ENCODE peak calls at places on chromosomes 16 and 17, in five cellular contexts. C is uterus, S is right lobe of liver, K is left lung, D is fibroblast of lung. J is an unnamed sample.

GRCh38 chr16:2470603-2471015 is 488 bp upstream of the NTN3 start:
- DNase-seq in C (no peak), S (no peak), K (no peak), D (no peak), J (no peak)

GRCh38 chr17:45293413-45294211 is 23.2 kb downstream of the MAP3K14 start:
- DNase-seq in C (peak; percentile 93), S (peak; percentile 74), K (peak; percentile 85), D (peak; percentile 92), J (peak; percentile 90)

GRCh38 chr16:2716101-2716885 is 3.7 kb downstream of the PRSS27 start:
- DNase-seq in C (no peak), S (peak; percentile 14), K (no peak), D (no peak), J (no peak)

GRCh38 chr16:76614255-76614654 is 337.1 kb downstream of the CNTNAP4 start:
- DNase-seq in C (no peak), S (no peak), K (no peak), D (no peak), J (no peak)

GRCh38 chr16:65572156-65572555 is 450.3 kb upstream of the CDH11 start:
- DNase-seq in C (no peak), S (no peak), K (no peak), D (peak; percentile 92), J (no peak)

GRCh38 chr17:2904135-2904534 is 107.9 kb downstream of the RAP1GAP2 start:
- DNase-seq in C (no peak), S (no peak), K (no peak), D (peak; percentile 34), J (no peak)

GRCh38 chr16:89853306-89853993 is 19.9 kb upstream of the TCF25 start:
- DNase-seq in C (no peak), S (no peak), K (no peak), D (no peak), J (no peak)

GRCh38 chr16:79339863-79340262 is 260.7 kb downstream of the MAF start:
- DNase-seq in C (no peak), S (no peak), K (no peak), D (no peak), J (peak; percentile 12)

GRCh38 chr17:4182043-4182442 is 39.0 kb downstream of the CYB5D2 start:
- DNase-seq in C (no peak), S (no peak), K (no peak), D (no peak), J (no peak)

GRCh38 chr17:40980594-40980993 is 3.5 kb downstream of the KRT40 start:
- DNase-seq in C (no peak), S (no peak), K (no peak), D (peak; percentile 53), J (no peak)

GRCh38 chr17:1181769-1182137 is 2.0 kb upstream of the ABR start:
- DNase-seq in C (no peak), S (no peak), K (no peak), D (peak; percentile 42), J (no peak)
- H3K4me3 ChIP-seq in C (no peak overlapping the region), S (no peak overlapping the region), K (no peak overlapping the region), D (no peak overlapping the region), J (no peak overlapping the region)

GRCh38 chr17:28718990-28719433 is 773 bp upstream of the RPL23A start:
- DNase-seq in C (no peak), S (no peak), K (peak; percentile 74), D (no peak), J (no peak)

GRCh38 chr17:28718317-28718672 is 627 bp upstream of the RAB34 start:
- DNase-seq in C (no peak), S (no peak), K (no peak), D (no peak), J (peak; percentile 80)

GRCh38 chr17:28716740-28717577 is 709 bp downstream of the RAB34 start:
- DNase-seq in C (no peak), S (peak; percentile 49), K (peak; percentile 84), D (peak; percentile 48), J (no peak)

GRCh38 chr17:28715217-28715616 is 2.5 kb downstream of the RAB34 start:
- DNase-seq in C (no peak), S (no peak), K (no peak), D (no peak), J (no peak)

GRCh38 chr17:28717578-28718316 is at the start of gene RAB34:
- DNase-seq in C (peak; percentile 86), S (peak; percentile 63), K (peak; percentile 89), D (peak; percentile 91), J (peak; percentile 91)
- TF ChIP-seq CTCF in C (peak; percentile 15), S (peak; percentile 6), K (no peak), D (peak; percentile 19), J (no peak)

GRCh38 chr17:6077746-6078145 is 7.6 kb downstream of the WSCD1 start:
- DNase-seq in C (no peak), S (no peak), K (no peak), D (no peak), J (no peak)

GRCh38 chr17:6078370-6078950 is 8.3 kb downstream of the WSCD1 start:
- DNase-seq in C (no peak), S (no peak), K (no peak), D (no peak), J (no peak)

GRCh38 chr17:6080711-6081430 is 10.7 kb downstream of the WSCD1 start:
- DNase-seq in C (no peak), S (no peak), K (no peak), D (no peak), J (no peak)

GRCh38 chr17:6079155-6079554 is 9.0 kb downstream of the WSCD1 start:
- DNase-seq in C (no peak), S (no peak), K (no peak), D (peak; percentile 33), J (no peak)

DNA sequence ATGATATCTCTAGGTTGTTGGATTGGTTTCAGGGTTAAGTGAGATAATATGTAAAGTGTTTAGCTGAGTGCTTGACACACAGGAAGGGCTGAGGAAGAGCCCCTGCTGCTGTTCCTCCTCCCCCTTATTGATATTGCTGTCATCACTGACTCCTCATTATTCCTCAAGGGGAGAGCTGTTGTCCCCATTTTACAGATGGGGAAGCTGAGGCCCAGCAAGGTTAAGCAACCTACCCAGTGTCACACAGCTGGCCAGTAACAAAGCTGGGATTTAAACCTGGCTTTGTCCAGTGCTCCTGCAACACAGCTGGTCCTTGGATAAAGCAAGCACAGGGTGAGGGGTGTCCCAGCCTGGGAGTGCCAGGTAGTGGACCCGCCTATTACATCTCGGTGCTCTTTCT is 9.8 kb downstream of the WSCD1 start:
- DNase-seq in C (no peak), S (no peak), K (no peak), D (no peak), J (no peak)
- H3K27ac ChIP-seq in C (no peak overlapping the region), S (no peak overlapping the region), K (no peak overlapping the region), D (no peak overlapping the region), J (no peak overlapping the region)

GRCh38 chr17:29615492-29616299 is 7.0 kb downstream of the CORO6 start:
- DNase-seq in C (peak; percentile 82), S (peak; percentile 87), K (peak; percentile 97), D (peak; percentile 79), J (peak; percentile 83)

GRCh38 chr17:29613856-29614255 is 8.9 kb downstream of the CORO6 start:
- DNase-seq in C (no peak), S (no peak), K (peak; percentile 59), D (no peak), J (no peak)

GRCh38 chr17:29614345-29615047 is 8.2 kb downstream of the CORO6 start:
- DNase-seq in C (no peak), S (no peak), K (peak; percentile 69), D (no peak), J (no peak)

GRCh38 chr17:29616300-29617048 is 6.2 kb downstream of the CORO6 start:
- DNase-seq in C (no peak), S (no peak), K (peak; percentile 63), D (no peak), J (no peak)

DNA sequence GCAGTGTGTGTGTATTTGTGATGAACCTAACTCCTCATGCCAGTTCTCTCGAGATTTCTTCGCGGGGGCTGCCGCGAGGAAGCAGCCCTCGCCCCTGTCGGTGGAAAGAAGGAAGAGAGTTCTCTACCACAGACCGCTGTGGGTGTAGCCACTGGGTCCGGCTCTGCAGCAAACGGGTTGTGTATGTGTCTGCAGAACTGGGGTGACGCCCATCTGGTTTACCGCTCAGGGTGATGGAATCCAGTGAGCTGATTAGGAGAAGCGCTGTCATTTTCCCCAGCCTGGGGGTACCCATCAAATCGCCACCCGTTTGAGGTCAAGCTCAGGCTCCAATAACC is 7.7 kb downstream of the CORO6 start:
- DNase-seq in C (no peak), S (no peak), K (peak; percentile 76), D (no peak), J (no peak)
- H3K4me3 ChIP-seq in C (no peak overlapping the region), S (no peak overlapping the region), K (peak overlapping the region; percentile 39), D (peak overlapping the region; percentile 22), J (peak overlapping the region; percentile 68)

GRCh38 chr16:88697831-88698693 is 8.1 kb downstream of the RNF166 start:
- DNase-seq in C (no peak), S (no peak), K (no peak), D (no peak), J (no peak)
- TF ChIP-seq CTCF in C (no peak), S (peak; percentile 38), K (no peak), D (no peak), J (no peak)

DNA sequence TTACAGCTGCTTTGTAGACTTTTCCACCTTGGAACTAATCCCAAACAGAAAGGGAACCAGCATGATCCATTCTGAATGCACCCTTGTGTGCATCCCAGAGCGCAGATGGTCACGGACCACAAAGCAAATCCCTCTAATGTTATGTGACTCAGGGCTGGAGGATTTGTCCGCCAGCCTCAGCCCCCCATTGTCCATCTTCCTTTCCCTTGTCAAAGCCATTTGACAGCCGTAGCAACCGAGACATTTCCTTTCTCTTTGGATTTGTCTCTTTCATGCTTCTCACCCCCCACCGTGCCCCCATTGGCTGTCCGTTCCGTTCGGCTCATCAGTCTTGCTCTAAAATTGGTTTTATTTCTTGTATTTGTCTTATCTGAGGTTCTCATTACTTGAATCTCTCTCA is 163.5 kb upstream of the ERCC4 start:
- DNase-seq in C (no peak), S (no peak), K (no peak), D (no peak), J (no peak)
- H3K27ac ChIP-seq in C (no peak overlapping the region), S (no peak overlapping the region), K (no peak overlapping the region), D (no peak overlapping the region), J (no peak overlapping the region)

GRCh38 chr17:49469831-49470568 is 25.1 kb upstream of the NGFR start:
- DNase-seq in C (no peak), S (no peak), K (no peak), D (peak; percentile 35), J (no peak)
- H3K4me3 ChIP-seq in C (peak overlapping the region; percentile 10), S (no peak overlapping the region), K (no peak overlapping the region), D (no peak overlapping the region), J (peak overlapping the region; percentile 62)

GRCh38 chr16:1073566-1074378 is 1.2 kb downstream of the SSTR5 start:
- DNase-seq in C (no peak), S (no peak), K (no peak), D (no peak), J (no peak)
- TF ChIP-seq CTCF in C (no peak), S (no peak), K (no peak), D (no peak), J (no peak)

J was measured in coronary artery.